ENCODE peak calls at places on chromosome 1, in four cellular contexts. T is type B pancreatic cell; Y is B cell; H is activated CD4-positive, alpha-beta T cell treated with anti-CD3 and anti-CD28 coated beads, Interleukin-2, amount 50 U/mL, for 4 hours. S is an unnamed sample.

GRCh38 chr1:209831615-209832014 is 3.8 kb downstream of the UTP25 start:
- DNase-seq in T (no peak), Y (no peak), H (no peak), S (no peak)

GRCh38 chr1:197402189-197402588 is 134.1 kb downstream of the CRB1 start:
- DNase-seq in T (no peak), Y (no peak), H (no peak), S (no peak)

GRCh38 chr1:3028531-3029282 is 7.4 kb downstream of the ACTRT2 start:
- DNase-seq in H (no peak), Y (no peak), T (peak; percentile 56), S (no peak)

GRCh38 chr1:26702680-26703038 is 6.8 kb downstream of the ARID1A start:
- DNase-seq in H (no peak), Y (no peak), T (no peak), S (no peak)

GRCh38 chr1:46457178-46457577 is 32.5 kb upstream of the DMBX1 start:
- DNase-seq in H (no peak), T (no peak), Y (no peak), S (no peak)

GRCh38 chr1:9784508-9785133 is 39.1 kb downstream of the CLSTN1 start:
- DNase-seq in T (no peak), H (peak; percentile 62), Y (peak; percentile 48), S (no peak)

GRCh38 chr1:199705825-199706224 is 321.7 kb upstream of the NR5A2 start:
- DNase-seq in T (no peak), H (no peak), Y (no peak), S (no peak)

GRCh38 chr1:218397752-218398339 is 52.7 kb downstream of the TGFB2 start:
- DNase-seq in Y (no peak), T (no peak), H (no peak), S (no peak)

GRCh38 chr1:47663286-47663685 is 225.4 kb downstream of the FOXD2 start:
- DNase-seq in T (no peak), Y (no peak), H (no peak), S (no peak)

S was measured in NCI-H2171.